ENCODE peak calls at places on chromosome X, in ten cellular contexts. One of them, this sample, is unnamed.

GRCh38 chrX:37686348-37686736 is 751 bp downstream of the XK start:
- DNase-seq in H1: no peak
- DNase-seq in H9: no peak
- DNase-seq in fibroblast of lung: no peak
- DNase-seq in Calu3: no peak
- DNase-seq in HL-60: no peak
- DNase-seq in MM.1S: peak; percentile 20
- DNase-seq in heart left ventricle: no peak
- DNase-seq in nephron progenitor cell: no peak
- DNase-seq in mucosa of descending colon: no peak
- DNase-seq in this sample: no peak

GRCh38 chrX:32618154-32618553 is 593.2 kb downstream of the DMD start:
- DNase-seq in H1: no peak
- DNase-seq in H9: no peak
- DNase-seq in fibroblast of lung: no peak
- DNase-seq in Calu3: no peak
- DNase-seq in HL-60: no peak
- DNase-seq in MM.1S: no peak
- DNase-seq in heart left ventricle: no peak
- DNase-seq in nephron progenitor cell: no peak
- DNase-seq in mucosa of descending colon: no peak
- DNase-seq in this sample: no peak

GRCh38 chrX:147079974-147080373 is 265.4 kb upstream of the CXorf51A start:
- DNase-seq in H1: no peak
- DNase-seq in H9: no peak
- DNase-seq in fibroblast of lung: no peak
- DNase-seq in Calu3: no peak
- DNase-seq in HL-60: no peak
- DNase-seq in MM.1S: no peak
- DNase-seq in heart left ventricle: no peak
- DNase-seq in nephron progenitor cell: no peak
- DNase-seq in mucosa of descending colon: no peak
- DNase-seq in this sample: no peak

GRCh38 chrX:10111364-10112148 is 45.2 kb upstream of the CLCN4 start:
- DNase-seq in H1: no peak
- DNase-seq in H9: no peak
- DNase-seq in fibroblast of lung: no peak
- DNase-seq in Calu3: no peak
- DNase-seq in HL-60: no peak
- DNase-seq in MM.1S: peak; percentile 88
- DNase-seq in heart left ventricle: no peak
- DNase-seq in nephron progenitor cell: no peak
- DNase-seq in mucosa of descending colon: peak; percentile 72
- DNase-seq in this sample: peak; percentile 89

GRCh38 chrX:3161686-3162085 is 120.4 kb downstream of the ARSF start:
- DNase-seq in H1: no peak
- DNase-seq in H9: no peak
- DNase-seq in fibroblast of lung: peak; percentile 78
- DNase-seq in Calu3: no peak
- DNase-seq in HL-60: no peak
- DNase-seq in MM.1S: no peak
- DNase-seq in heart left ventricle: no peak
- DNase-seq in nephron progenitor cell: no peak
- DNase-seq in mucosa of descending colon: no peak
- DNase-seq in this sample: no peak

GRCh38 chrX:12974217-12974796 is 603 bp upstream of the TMSB4X start:
- DNase-seq in H1: no peak
- DNase-seq in H9: peak; percentile 54
- DNase-seq in fibroblast of lung: peak; percentile 69
- DNase-seq in Calu3: peak; percentile 76
- DNase-seq in HL-60: peak; percentile 69
- DNase-seq in MM.1S: no peak
- DNase-seq in heart left ventricle: peak; percentile 47
- DNase-seq in nephron progenitor cell: peak; percentile 36
- DNase-seq in mucosa of descending colon: peak; percentile 82
- DNase-seq in this sample: peak; percentile 68

GRCh38 chrX:100649550-100650356 is 5.8 kb downstream of the SRPX2 start:
- DNase-seq in H1: no peak
- DNase-seq in H9: no peak
- DNase-seq in fibroblast of lung: peak; percentile 91
- DNase-seq in Calu3: peak; percentile 75
- DNase-seq in HL-60: no peak
- DNase-seq in MM.1S: no peak
- DNase-seq in heart left ventricle: peak; percentile 50
- DNase-seq in nephron progenitor cell: peak; percentile 21
- DNase-seq in mucosa of descending colon: peak; percentile 82
- DNase-seq in this sample: no peak

GRCh38 chrX:41178201-41178600 is 93.0 kb downstream of the USP9X start:
- DNase-seq in H1: no peak
- DNase-seq in H9: no peak
- DNase-seq in fibroblast of lung: no peak
- DNase-seq in Calu3: peak; percentile 2
- DNase-seq in HL-60: no peak
- DNase-seq in MM.1S: peak; percentile 40
- DNase-seq in heart left ventricle: no peak
- DNase-seq in nephron progenitor cell: no peak
- DNase-seq in mucosa of descending colon: no peak
- DNase-seq in this sample: peak; percentile 48

GRCh38 chrX:16671005-16671404 is 21.0 kb downstream of the S100G start:
- DNase-seq in H1: no peak
- DNase-seq in H9: no peak
- DNase-seq in fibroblast of lung: peak; percentile 45
- DNase-seq in Calu3: peak; percentile 5
- DNase-seq in HL-60: peak; percentile 10
- DNase-seq in MM.1S: peak; percentile 27
- DNase-seq in heart left ventricle: no peak
- DNase-seq in nephron progenitor cell: peak; percentile 6
- DNase-seq in mucosa of descending colon: no peak
- DNase-seq in this sample: peak; percentile 18

GRCh38 chrX:18994713-18995112 is 10.8 kb upstream of the PHKA2 start:
- DNase-seq in H1: no peak
- DNase-seq in H9: no peak
- DNase-seq in fibroblast of lung: peak; percentile 88
- DNase-seq in Calu3: no peak
- DNase-seq in HL-60: no peak
- DNase-seq in MM.1S: no peak
- DNase-seq in heart left ventricle: no peak
- DNase-seq in nephron progenitor cell: no peak
- DNase-seq in mucosa of descending colon: no peak
- DNase-seq in this sample: no peak

GRCh38 chrX:147832707-147833348 is 78.9 kb upstream of the FMR1 start:
- DNase-seq in H1: no peak
- DNase-seq in H9: no peak
- DNase-seq in fibroblast of lung: no peak
- DNase-seq in Calu3: no peak
- DNase-seq in HL-60: no peak
- DNase-seq in MM.1S: no peak
- DNase-seq in heart left ventricle: no peak
- DNase-seq in nephron progenitor cell: no peak
- DNase-seq in mucosa of descending colon: no peak
- DNase-seq in this sample: no peak

GRCh38 chrX:54180403-54180802 is 2.7 kb downstream of the FAM120C start:
- DNase-seq in H1: no peak
- DNase-seq in H9: no peak
- DNase-seq in fibroblast of lung: peak; percentile 57
- DNase-seq in Calu3: no peak
- DNase-seq in HL-60: no peak
- DNase-seq in MM.1S: no peak
- DNase-seq in heart left ventricle: no peak
- DNase-seq in nephron progenitor cell: no peak
- DNase-seq in mucosa of descending colon: no peak
- DNase-seq in this sample: no peak

GRCh38 chrX:48580662-48581061 is 6.4 kb downstream of the RBM3 start:
- DNase-seq in H1: no peak
- DNase-seq in H9: no peak
- DNase-seq in fibroblast of lung: no peak
- DNase-seq in Calu3: no peak
- DNase-seq in HL-60: no peak
- DNase-seq in MM.1S: no peak
- DNase-seq in heart left ventricle: no peak
- DNase-seq in nephron progenitor cell: no peak
- DNase-seq in mucosa of descending colon: no peak
- DNase-seq in this sample: no peak

DNA sequence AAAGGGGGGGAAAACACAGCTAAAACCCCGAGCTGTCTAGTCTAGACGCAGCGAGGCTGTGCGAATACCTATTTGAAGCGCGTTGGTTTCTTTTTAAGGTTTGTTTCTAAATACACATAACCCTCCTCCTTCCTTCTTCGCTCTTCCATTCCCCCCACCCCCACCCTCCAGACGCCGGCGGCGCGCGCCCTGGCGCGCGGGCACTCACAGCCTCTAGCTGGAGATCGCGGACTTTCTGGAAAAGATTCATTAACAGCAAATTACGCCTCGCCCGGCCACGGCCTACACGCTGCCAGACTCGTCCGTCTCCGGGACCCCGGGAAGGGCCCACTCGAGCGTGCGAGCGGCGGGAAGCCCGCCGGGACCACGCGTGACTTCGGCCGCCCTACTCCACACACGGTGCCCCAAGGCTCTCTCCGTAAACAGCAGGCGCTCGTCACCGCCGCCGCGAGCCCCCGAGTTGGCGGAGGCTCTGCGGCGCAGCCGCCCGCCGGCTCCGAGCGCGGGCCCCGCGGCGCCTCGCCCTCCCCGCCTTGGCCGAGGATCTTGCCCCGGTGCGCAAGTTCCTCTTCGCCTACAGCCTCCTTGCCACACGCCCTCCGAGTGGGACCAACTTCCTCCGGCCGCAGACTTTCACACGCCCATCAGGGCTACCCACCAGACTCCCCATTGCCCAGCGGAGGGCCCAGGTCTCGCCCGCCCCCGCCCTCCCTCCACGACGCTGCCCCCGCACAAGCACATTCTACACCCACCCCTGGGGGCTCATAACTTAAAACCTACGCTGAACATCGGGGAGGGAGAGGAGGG is 2.0 kb downstream of the BCOR start:
- DNase-seq in H1: no peak
- DNase-seq in H9: peak; percentile 38
- DNase-seq in fibroblast of lung: no peak
- DNase-seq in Calu3: peak; percentile 12
- DNase-seq in HL-60: peak; percentile 72
- DNase-seq in MM.1S: peak; percentile 47
- DNase-seq in heart left ventricle: peak; percentile 38
- DNase-seq in nephron progenitor cell: no peak
- DNase-seq in mucosa of descending colon: peak; percentile 68
- DNase-seq in this sample: peak; percentile 46
- TF ChIP-seq CTCF in H1: no peak
- TF ChIP-seq CTCF in H9: no peak
- TF ChIP-seq CTCF in fibroblast of lung: no peak
- TF ChIP-seq CTCF in Calu3: no peak
- TF ChIP-seq CTCF in HL-60: no peak
- TF ChIP-seq CTCF in MM.1S: no peak
- TF ChIP-seq CTCF in heart left ventricle: no peak
- TF ChIP-seq CTCF in nephron progenitor cell: no peak
- TF ChIP-seq CTCF in mucosa of descending colon: no peak
- TF ChIP-seq CTCF in this sample: no peak

DNA sequence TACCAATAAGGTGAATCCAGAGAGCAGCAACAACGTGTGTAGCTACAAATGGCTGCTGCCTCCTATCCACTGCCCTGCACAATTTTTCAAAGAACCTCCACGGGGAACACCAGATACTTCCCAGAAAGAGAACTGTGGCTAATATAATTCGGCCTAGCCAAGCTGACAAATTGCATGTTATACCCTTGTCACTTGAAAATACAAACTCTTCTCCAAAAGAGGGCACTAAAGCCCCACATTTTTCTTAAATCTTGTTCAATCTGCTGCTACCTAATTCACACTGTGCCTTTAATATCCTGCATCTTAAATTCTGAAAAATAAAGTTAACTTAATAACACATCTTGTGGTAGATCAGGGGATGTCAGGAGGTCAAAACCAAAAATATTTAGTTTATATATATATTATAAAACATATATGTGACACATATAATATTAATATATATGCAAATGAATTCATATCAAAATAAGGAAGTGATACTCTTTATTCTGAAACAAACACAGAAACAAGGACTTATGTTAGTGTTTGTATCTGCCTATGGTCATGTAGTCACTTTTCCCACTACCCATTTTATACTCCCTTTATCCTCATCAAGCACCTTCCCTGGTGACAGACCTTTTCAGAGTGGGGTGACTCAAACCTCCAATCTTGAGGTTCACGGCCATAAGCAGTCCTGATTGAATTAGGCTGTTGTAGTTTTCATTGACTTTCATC is 24.1 kb downstream of the CT45A1 start:
- DNase-seq in H1: no peak
- DNase-seq in H9: no peak
- DNase-seq in fibroblast of lung: no peak
- DNase-seq in Calu3: no peak
- DNase-seq in HL-60: no peak
- DNase-seq in MM.1S: peak; percentile 31
- DNase-seq in heart left ventricle: no peak
- DNase-seq in nephron progenitor cell: no peak
- DNase-seq in mucosa of descending colon: no peak
- DNase-seq in this sample: no peak
- TF ChIP-seq CTCF in H1: no peak
- TF ChIP-seq CTCF in H9: no peak
- TF ChIP-seq CTCF in fibroblast of lung: no peak
- TF ChIP-seq CTCF in Calu3: no peak
- TF ChIP-seq CTCF in HL-60: no peak
- TF ChIP-seq CTCF in MM.1S: peak; percentile 21
- TF ChIP-seq CTCF in heart left ventricle: no peak
- TF ChIP-seq CTCF in nephron progenitor cell: no peak
- TF ChIP-seq CTCF in mucosa of descending colon: no peak
- TF ChIP-seq CTCF in this sample: no peak

DNA sequence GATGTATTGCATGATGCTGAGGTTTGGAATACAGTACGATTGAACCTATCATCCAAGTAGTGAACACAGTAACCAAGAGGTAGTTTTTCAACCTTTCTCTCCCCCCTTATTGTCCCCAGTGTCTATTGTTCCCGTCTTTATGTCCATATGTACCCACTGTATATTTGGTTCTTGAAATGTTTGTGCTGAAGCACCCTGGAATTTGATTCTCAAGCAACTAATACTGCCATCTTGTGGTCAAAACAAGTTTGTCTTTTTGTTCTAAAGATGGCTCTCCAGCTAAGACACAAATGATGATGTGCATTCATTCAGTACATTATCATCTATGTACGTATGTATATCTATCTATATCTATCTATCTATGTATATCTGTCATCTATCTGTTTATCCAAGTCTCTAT is 33.5 kb upstream of the DCX start:
- DNase-seq in H1: no peak
- DNase-seq in H9: no peak
- DNase-seq in fibroblast of lung: peak; percentile 34
- DNase-seq in Calu3: no peak
- DNase-seq in HL-60: peak; percentile 15
- DNase-seq in MM.1S: peak; percentile 54
- DNase-seq in heart left ventricle: no peak
- DNase-seq in nephron progenitor cell: peak; percentile 21
- DNase-seq in mucosa of descending colon: no peak
- DNase-seq in this sample: peak; percentile 33
- TF ChIP-seq CTCF in H1: peak; percentile 19
- TF ChIP-seq CTCF in H9: peak; percentile 81
- TF ChIP-seq CTCF in fibroblast of lung: peak; percentile 24
- TF ChIP-seq CTCF in Calu3: peak; percentile 19
- TF ChIP-seq CTCF in HL-60: no peak
- TF ChIP-seq CTCF in MM.1S: peak; percentile 61
- TF ChIP-seq CTCF in heart left ventricle: peak; percentile 61
- TF ChIP-seq CTCF in nephron progenitor cell: peak; percentile 68
- TF ChIP-seq CTCF in mucosa of descending colon: no peak
- TF ChIP-seq CTCF in this sample: peak; percentile 34

GRCh38 chrX:115563633-115564182 is 2.7 kb downstream of the PLS3 start:
- DNase-seq in H1: no peak
- DNase-seq in H9: no peak
- DNase-seq in fibroblast of lung: no peak
- DNase-seq in Calu3: peak; percentile 8
- DNase-seq in HL-60: no peak
- DNase-seq in MM.1S: no peak
- DNase-seq in heart left ventricle: no peak
- DNase-seq in nephron progenitor cell: no peak
- DNase-seq in mucosa of descending colon: no peak
- DNase-seq in this sample: no peak
- TF ChIP-seq CTCF in H1: no peak
- TF ChIP-seq CTCF in H9: peak; percentile 23
- TF ChIP-seq CTCF in fibroblast of lung: no peak
- TF ChIP-seq CTCF in Calu3: no peak
- TF ChIP-seq CTCF in HL-60: no peak
- TF ChIP-seq CTCF in MM.1S: no peak
- TF ChIP-seq CTCF in heart left ventricle: peak; percentile 16
- TF ChIP-seq CTCF in nephron progenitor cell: no peak
- TF ChIP-seq CTCF in mucosa of descending colon: no peak
- TF ChIP-seq CTCF in this sample: no peak

This sample was measured in GM12865.